ENCODE peak calls at places on chromosome 14, in four cellular contexts. O is cardiac muscle cell, L is hepatocyte, S is colonic mucosa. P is an unnamed sample.
A peak's percentile ranks its signal among the peaks of the same experiment; 100 is the strongest.

GRCh38 chr14:42710071-42710470 is 1103.4 kb downstream of the LRFN5 start:
- DNase-seq in O (peak; percentile 3), L (no peak), S (no peak), P (no peak)

GRCh38 chr14:61599959-61600358 is 95.4 kb upstream of the HIF1A start:
- DNase-seq in S (no peak), L (no peak), O (no peak), P (no peak)

GRCh38 chr14:34081576-34082136 is 130.8 kb upstream of the EGLN3 start:
- DNase-seq in S (no peak), O (peak; percentile 45), L (peak; percentile 32), P (no peak)

GRCh38 chr14:96225745-96226151 is 21.1 kb downstream of the BDKRB2 start:
- DNase-seq in S (peak; percentile 72), L (peak; percentile 61), O (peak; percentile 31), P (peak; percentile 90)

GRCh38 chr14:69959136-69959535 is 79.9 kb downstream of the SMOC1 start:
- DNase-seq in S (no peak), O (no peak), L (no peak), P (no peak)

GRCh38 chr14:68268719-68269118 is 449.1 kb downstream of the RAD51B start:
- DNase-seq in O (peak; percentile 43), L (no peak), S (no peak), P (no peak)

GRCh38 chr14:77786148-77786547 is 13.8 kb upstream of the ADCK1 start:
- DNase-seq in S (no peak), O (no peak), L (no peak), P (no peak)

GRCh38 chr14:48805315-48805714 is 780.9 kb downstream of the RPS29 start:
- DNase-seq in O (no peak), S (no peak), L (peak; percentile 33), P (peak; percentile 65)

GRCh38 chr14:64117671-64118402 is 176.3 kb downstream of the ESR2 start:
- DNase-seq in O (peak; percentile 29), L (no peak), S (no peak), P (no peak)

GRCh38 chr14:21068521-21069387 is 1.4 kb upstream of the ARHGEF40 start:
- DNase-seq in O (peak; percentile 63), S (peak; percentile 73), L (peak; percentile 80), P (peak; percentile 82)
- TF ChIP-seq CTCF in O (peak; percentile 68), S (peak; percentile 44), L (peak; percentile 55), P (peak; percentile 72)

DNA sequence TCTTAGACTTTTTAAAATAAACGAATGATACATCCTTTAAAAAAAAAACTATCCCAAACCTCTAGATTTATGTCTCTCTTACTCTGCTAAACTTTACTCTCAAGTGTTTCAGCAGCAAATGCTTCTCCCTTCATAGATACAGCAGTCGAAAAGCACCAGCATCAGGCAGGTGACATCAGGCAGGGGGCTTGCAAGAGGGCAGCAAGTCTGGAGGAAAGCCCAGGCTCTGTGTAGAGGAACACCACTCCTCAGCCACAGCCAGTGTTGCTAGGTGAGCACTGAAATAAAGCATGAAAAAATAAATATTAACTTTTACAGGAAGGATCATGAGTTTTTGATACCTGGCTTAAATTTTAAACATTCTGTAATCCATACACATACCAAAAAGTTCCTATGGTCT is 419.4 kb downstream of the GALC start:
- DNase-seq in L (no peak), S (no peak), O (no peak), P (no peak)
- H3K36me3 ChIP-seq in L (no peaks in the 10 kb centered on the region), S (no peaks in the 10 kb centered on the region), O (no peaks in the 10 kb centered on the region), P (no peaks in the 10 kb centered on the region)

GRCh38 chr14:101780390-101780789 is 18.9 kb downstream of the PPP2R5C start:
- DNase-seq in L (no peak), O (no peak), S (no peak), P (peak; percentile 67)

GRCh38 chr14:101784631-101785030 is 23.1 kb downstream of the PPP2R5C start:
- DNase-seq in S (no peak), O (no peak), L (no peak), P (no peak)

GRCh38 chr14:101780887-101781239 is 19.4 kb downstream of the PPP2R5C start:
- DNase-seq in O (no peak), L (peak; percentile 28), S (no peak), P (peak; percentile 80)

GRCh38 chr14:101781240-101782061 is 19.9 kb downstream of the PPP2R5C start:
- DNase-seq in S (no peak), L (no peak), O (peak; percentile 28), P (peak; percentile 67)

DNA sequence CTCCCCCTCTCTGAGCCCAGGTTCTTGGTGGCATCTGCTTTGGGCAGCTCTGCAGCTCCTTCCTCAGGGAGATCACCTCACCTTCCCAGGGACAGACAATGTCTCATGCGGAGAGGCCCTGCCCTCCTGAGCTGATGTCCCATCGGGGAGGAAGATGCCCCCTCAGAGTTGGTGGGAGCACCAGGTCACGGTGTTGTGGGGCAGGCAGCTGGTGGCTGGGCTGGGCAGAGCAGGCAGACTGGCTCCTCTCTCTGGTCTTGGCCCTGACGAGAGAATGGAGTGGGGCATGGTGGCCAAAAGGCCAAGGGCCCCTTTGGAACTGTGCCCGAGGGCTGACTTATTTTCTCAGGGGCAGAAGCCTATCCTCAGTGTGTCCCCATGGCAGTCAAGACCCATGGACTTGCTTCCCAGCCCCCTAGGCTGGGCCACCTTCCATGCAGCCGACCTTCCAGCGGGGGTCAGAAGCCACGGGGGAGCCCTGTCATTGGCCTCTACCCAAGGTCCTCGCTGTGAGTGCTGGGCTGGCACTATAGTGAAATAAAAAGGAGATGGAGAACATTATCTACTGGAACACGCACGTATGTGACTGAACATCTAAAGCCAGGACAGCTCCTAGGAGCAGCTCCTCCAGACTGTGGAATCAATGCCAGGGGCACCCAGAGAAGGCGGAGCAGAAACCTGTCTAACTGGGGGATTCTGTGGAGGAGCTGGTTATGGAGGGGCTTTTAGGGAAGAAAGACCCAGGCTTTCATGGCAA is 21.9 kb downstream of the PPP2R5C start:
- DNase-seq in S (no peak), O (no peak), L (no peak), P (no peak)
- H3K27ac ChIP-seq in S (no peak overlapping the region), O (no peak overlapping the region), L (no peak overlapping the region), P (no peak overlapping the region)

GRCh38 chr14:51652168-51653095 is 722 bp downstream of the FRMD6 start:
- DNase-seq in S (peak; percentile 32), L (no peak), O (no peak), P (peak; percentile 81)
- TF ChIP-seq CTCF in S (no peak), L (no peak), O (no peak), P (peak; percentile 13)

GRCh38 chr14:81205639-81206038 is 15.1 kb downstream of the GTF2A1 start:
- DNase-seq in S (no peak), L (no peak), O (no peak), P (no peak)
- H3K36me3 ChIP-seq in S (peaks cover 4% of the 10 kb centered on the region), L (no peaks in the 10 kb centered on the region), O (peaks cover 44% of the 10 kb centered on the region), P (peaks cover 78% of the 10 kb centered on the region)

DNA sequence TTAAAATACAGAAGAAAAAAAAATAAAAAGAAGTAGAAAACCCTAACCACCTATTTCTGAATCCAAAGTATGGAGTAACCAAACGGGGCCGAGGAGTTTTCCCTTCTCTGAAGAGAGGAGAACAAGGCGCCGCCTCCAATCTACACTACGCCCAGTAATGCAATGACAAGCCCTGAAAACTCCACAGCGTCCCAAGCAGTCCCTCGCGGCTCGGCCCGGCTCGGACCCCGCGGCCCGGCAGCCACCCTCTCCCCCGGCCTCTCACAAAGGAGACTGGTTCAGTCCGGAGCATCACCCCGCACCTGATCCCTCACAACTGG is 371 bp downstream of the CHD8 start:
- DNase-seq in S (no peak), L (peak; percentile 62), O (peak; percentile 34), P (no peak)
- H3K27ac ChIP-seq in S (peak overlapping the region; percentile 89), L (peak overlapping the region; percentile 84), O (peak overlapping the region; percentile 87), P (peak overlapping the region; percentile 80)

P was measured in endodermal cell.